ENCODE peak calls at places on chromosome 3, in nine cellular contexts. D is AG04450; Y is adrenal gland; P is HAP-1; L is CD4-positive, alpha-beta memory T cell; V is MM.1S; W is breast epithelium; Z is lung; H is PC-9. I is an unnamed sample. For H3K9me3, the result is how much of the 10 kb centered on the place peaks cover.

GRCh38 chr3:111859061-111859973 is at the start of gene PHLDB2:
- DNase-seq in D (no peak), Y (peak), P (peak), L (peak), V (peak), W (peak), Z (peak), H (peak), I (peak)

GRCh38 chr3:44001072-44001471 is 240.6 kb upstream of the TOPAZ1 start:
- DNase-seq in D (no peak), Y (no peak), P (no peak), L (no peak), V (no peak), W (no peak), Z (no peak), H (peak), I (no peak)

GRCh38 chr3:62277470-62277869 is 95.9 kb downstream of the FEZF2 start:
- DNase-seq in D (no peak), Y (no peak), P (no peak), L (no peak), V (no peak), W (no peak), Z (no peak), H (no peak), I (no peak)

GRCh38 chr3:71973337-71974030 is 188.5 kb upstream of the PROK2 start:
- DNase-seq in D (no peak), Y (peak), P (no peak), L (no peak), V (no peak), W (no peak), Z (no peak), H (no peak), I (no peak)

GRCh38 chr3:132311860-132312259 is 5.3 kb upstream of the ACP3 start:
- DNase-seq in D (no peak), Y (no peak), P (no peak), L (no peak), V (no peak), W (no peak), Z (no peak), H (no peak), I (no peak)

GRCh38 chr3:32432045-32432710 is 40.5 kb downstream of the CMTM7 start:
- DNase-seq in D (no peak), Y (no peak), P (no peak), L (no peak), V (no peak), W (peak), Z (no peak), H (no peak), I (no peak)

GRCh38 chr3:58214484-58215316 is 3.9 kb upstream of the DNASE1L3 start:
- DNase-seq in D (no peak), Y (no peak), P (no peak), L (no peak), V (peak), W (peak), Z (no peak), H (peak), I (no peak)

GRCh38 chr3:53498993-53499641 is 4.7 kb downstream of the CACNA1D start:
- DNase-seq in D (no peak), Y (no peak), P (no peak), L (no peak), V (no peak), W (no peak), Z (no peak), H (no peak), I (no peak)

GRCh38 chr3:47065058-47065457 is 85.6 kb downstream of the NBEAL2 start:
- DNase-seq in D (no peak), Y (no peak), P (no peak), L (no peak), V (no peak), W (no peak), Z (no peak), H (no peak), I (no peak)

GRCh38 chr3:53196575-53197407 is 35.8 kb downstream of the PRKCD start:
- DNase-seq in D (no peak), Y (no peak), P (no peak), L (peak), V (peak), W (no peak), Z (no peak), H (peak), I (no peak)

GRCh38 chr3:189710620-189711388 is 79.6 kb downstream of the TP63 start:
- DNase-seq in D (peak), Y (peak), P (no peak), L (no peak), V (no peak), W (peak), Z (peak), H (peak), I (no peak)

GRCh38 chr3:161890147-161890625 is 393.6 kb downstream of the OTOL1 start:
- DNase-seq in D (peak), Y (no peak), P (no peak), L (no peak), V (no peak), W (no peak), Z (peak), H (peak), I (no peak)

GRCh38 chr3:62203152-62203551 is 170.2 kb downstream of the FEZF2 start:
- DNase-seq in D (no peak), Y (no peak), P (no peak), L (no peak), V (no peak), W (no peak), Z (no peak), H (no peak), I (no peak)

GRCh38 chr3:71659758-71660666 is 65.2 kb downstream of the EIF4E3 start:
- DNase-seq in D (no peak), Y (no peak), P (no peak), L (no peak), V (no peak), W (no peak), Z (no peak), H (no peak), I (no peak)

GRCh38 chr3:14476583-14477265 is 63.4 kb downstream of the GRIP2 start:
- DNase-seq in D (no peak), Y (no peak), P (no peak), L (no peak), V (no peak), W (no peak), Z (no peak), H (no peak), I (no peak)

GRCh38 chr3:59081071-59081470 is 31.2 kb upstream of the CFAP20DC start:
- DNase-seq in D (no peak), Y (no peak), P (no peak), L (no peak), V (no peak), W (no peak), Z (no peak), H (no peak), I (no peak)

GRCh38 chr3:174035317-174035886 is 637.9 kb downstream of the NLGN1 start:
- DNase-seq in D (no peak), Y (peak), P (no peak), L (no peak), V (peak), W (no peak), Z (no peak), H (no peak), I (no peak)

GRCh38 chr3:42491876-42492507 is 10.5 kb upstream of the VIPR1 start:
- DNase-seq in D (no peak), Y (no peak), P (no peak), L (no peak), V (no peak), W (peak), Z (peak), H (no peak), I (no peak)

GRCh38 chr3:196979545-196979944 is 10.9 kb upstream of the PIGZ start:
- DNase-seq in D (no peak), Y (peak), P (no peak), L (no peak), V (no peak), W (no peak), Z (no peak), H (no peak), I (no peak)

GRCh38 chr3:66409771-66410355 is 91.0 kb downstream of the LRIG1 start:
- DNase-seq in D (no peak), Y (no peak), P (no peak), L (no peak), V (no peak), W (no peak), Z (no peak), H (no peak), I (no peak)

GRCh38 chr3:168216851-168217250 is 121.1 kb upstream of the GOLIM4 start:
- DNase-seq in D (no peak), Y (no peak), P (peak), L (no peak), V (no peak), W (no peak), Z (no peak), H (no peak), I (no peak)

GRCh38 chr3:154904328-154904727 is 175.8 kb upstream of the MME start:
- DNase-seq in D (no peak), Y (no peak), P (peak), L (no peak), V (peak), W (no peak), Z (no peak), H (no peak), I (no peak)

GRCh38 chr3:62084558-62084957 is 288.8 kb downstream of the FEZF2 start:
- DNase-seq in D (no peak), Y (no peak), P (no peak), L (no peak), V (no peak), W (no peak), Z (no peak), H (peak), I (no peak)

GRCh38 chr3:107251819-107252218 is 125.4 kb upstream of the CCDC54 start:
- DNase-seq in D (no peak), Y (no peak), P (no peak), L (no peak), V (no peak), W (no peak), Z (no peak), H (no peak), I (no peak)

GRCh38 chr3:152405915-152406802 is 137.4 kb downstream of the MBNL1 start:
- DNase-seq in D (peak), Y (peak), P (peak), L (no peak), V (no peak), W (no peak), Z (no peak), H (peak), I (no peak)

DNA sequence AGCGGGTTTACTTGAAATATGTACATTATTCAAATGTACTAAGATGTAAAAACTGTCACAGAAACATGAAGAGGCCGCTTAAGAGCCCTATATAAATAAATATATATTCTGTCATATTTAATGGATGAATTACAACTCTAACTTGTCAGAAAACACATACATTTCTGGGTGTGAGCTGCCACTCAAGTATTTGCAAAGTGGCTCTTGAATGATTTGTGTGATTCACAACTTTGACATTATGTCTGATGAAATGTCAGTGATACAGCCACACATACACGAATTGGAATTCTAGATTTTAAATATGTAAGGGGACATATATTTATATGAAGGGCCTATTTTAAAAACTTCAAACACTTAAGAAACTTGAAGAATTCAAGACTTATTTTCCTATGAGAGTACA is 518.8 kb upstream of the SUCLG2 start:
- DNase-seq in D (no peak), Y (no peak), P (no peak), L (no peak), V (no peak), W (no peak), Z (no peak), H (no peak), I (no peak)
- H3K9me3 ChIP-seq in D (under half), Y (under half), P (under half), L (under half), V (under half), W (under half), Z (under half), H (under half), I (under half)

GRCh38 chr3:114411292-114411691 is 117.5 kb downstream of the TIGIT start:
- DNase-seq in D (no peak), Y (no peak), P (peak), L (no peak), V (no peak), W (no peak), Z (no peak), H (no peak), I (no peak)

GRCh38 chr3:114406922-114407321 is 113.1 kb downstream of the TIGIT start:
- DNase-seq in D (no peak), Y (no peak), P (no peak), L (no peak), V (no peak), W (no peak), Z (no peak), H (no peak), I (no peak)

GRCh38 chr3:114406286-114406685 is 112.5 kb downstream of the TIGIT start:
- DNase-seq in D (no peak), Y (no peak), P (no peak), L (no peak), V (no peak), W (no peak), Z (no peak), H (no peak), I (no peak)

GRCh38 chr3:114409291-114409690 is 115.5 kb downstream of the TIGIT start:
- DNase-seq in D (no peak), Y (no peak), P (no peak), L (no peak), V (no peak), W (no peak), Z (no peak), H (no peak), I (no peak)

DNA sequence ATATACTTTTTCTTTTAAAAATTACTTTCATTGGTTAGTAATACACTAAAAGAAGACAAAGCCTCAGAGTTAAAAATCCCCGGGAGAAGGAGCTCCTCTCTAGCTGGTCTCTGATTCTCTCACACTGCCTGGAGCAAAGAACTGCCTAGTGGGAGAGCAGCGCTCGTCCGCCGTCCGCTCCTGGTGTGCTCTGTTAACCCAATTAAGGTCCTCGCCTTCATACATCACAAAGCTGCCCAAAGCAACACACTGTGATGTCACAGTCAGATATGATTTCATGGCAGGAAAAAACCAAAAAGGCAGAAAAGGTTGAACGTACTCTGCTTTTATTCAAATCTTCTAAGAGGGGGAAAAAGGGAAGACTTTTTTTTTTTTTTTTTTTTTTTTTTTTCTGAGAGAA is 114.9 kb downstream of the TIGIT start:
- DNase-seq in D (no peak), Y (no peak), P (no peak), L (no peak), V (no peak), W (no peak), Z (no peak), H (no peak), I (no peak)
- H3K9me3 ChIP-seq in D (under half), Y (under half), P (under half), L (under half), V (under half), W (under half), Z (under half), H (under half), I (under half)

DNA sequence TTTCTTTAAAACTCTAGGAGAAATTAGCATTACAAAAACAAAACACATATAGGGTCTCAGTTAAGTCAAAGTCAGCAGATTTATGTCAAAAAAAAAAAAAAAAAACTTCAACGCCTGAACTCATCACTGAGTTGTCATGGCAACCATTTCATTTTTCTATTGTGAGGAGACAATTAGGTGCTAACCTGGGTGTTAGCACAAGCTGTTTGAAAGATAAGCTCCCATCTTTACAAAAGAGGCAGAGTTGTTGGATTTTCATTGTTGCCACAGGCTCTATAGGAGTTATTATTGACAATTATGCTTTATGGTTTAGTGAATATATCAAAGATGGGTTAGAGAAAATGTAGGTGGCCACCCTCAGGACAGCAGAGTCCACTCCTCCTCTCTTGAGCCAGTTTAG is 806.9 kb downstream of the GRM7 start:
- DNase-seq in D (no peak), Y (no peak), P (no peak), L (no peak), V (no peak), W (no peak), Z (no peak), H (no peak), I (no peak)
- H3K9me3 ChIP-seq in D (under half), Y (under half), P (under half), L (under half), V (under half), W (under half), Z (under half), H (under half), I (under half)

DNA sequence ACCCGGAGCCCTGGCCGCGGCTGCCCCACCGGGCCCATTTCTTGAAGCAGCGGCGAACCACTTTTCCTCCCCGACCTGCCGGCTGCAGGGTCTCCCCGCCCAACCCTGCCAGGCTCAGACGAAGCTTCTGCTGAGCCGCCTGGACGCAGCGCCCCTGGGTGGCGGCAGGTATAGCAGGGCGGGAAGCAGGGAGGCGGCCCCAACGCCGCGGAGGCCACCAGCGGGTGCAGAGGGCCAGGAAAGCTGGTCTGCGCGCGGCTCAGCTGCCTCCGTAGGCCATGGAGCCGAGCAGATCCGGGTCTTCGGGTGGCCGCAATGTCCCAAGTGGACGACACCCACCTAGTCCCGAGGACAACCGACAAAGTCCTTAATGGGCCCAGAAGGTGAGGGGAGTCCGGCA is 21.9 kb upstream of the SRPRB start:
- DNase-seq in D (no peak), Y (no peak), P (no peak), L (no peak), V (no peak), W (no peak), Z (no peak), H (no peak), I (no peak)
- H3K9me3 ChIP-seq in D (under half), Y (under half), P (under half), L (under half), V (under half), W (under half), Z (under half), H (under half), I (under half)

DNA sequence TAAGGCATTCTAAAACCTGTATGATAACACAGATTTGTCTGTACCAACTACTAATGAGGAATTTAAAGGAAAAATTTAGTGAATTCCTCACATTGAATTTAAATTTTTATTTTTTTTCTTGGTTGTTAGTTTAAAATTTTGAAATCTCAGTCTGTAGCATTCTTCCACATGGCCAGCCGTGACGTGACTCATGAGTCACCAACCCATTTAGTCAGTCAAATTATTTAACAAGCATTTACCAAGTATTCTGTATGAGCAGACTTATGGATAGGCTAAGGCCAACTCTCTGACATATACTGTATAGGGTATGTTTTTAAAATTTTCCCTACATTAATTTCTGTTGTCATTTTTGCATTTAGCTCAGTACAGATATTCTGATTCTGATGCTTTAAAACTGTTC is 112.9 kb downstream of the CNTN4 start:
- DNase-seq in D (no peak), Y (no peak), P (no peak), L (no peak), V (no peak), W (no peak), Z (no peak), H (no peak), I (no peak)
- H3K9me3 ChIP-seq in D (under half), Y (under half), P (under half), L (under half), V (under half), W (under half), Z (under half), H (under half), I (under half)

DNA sequence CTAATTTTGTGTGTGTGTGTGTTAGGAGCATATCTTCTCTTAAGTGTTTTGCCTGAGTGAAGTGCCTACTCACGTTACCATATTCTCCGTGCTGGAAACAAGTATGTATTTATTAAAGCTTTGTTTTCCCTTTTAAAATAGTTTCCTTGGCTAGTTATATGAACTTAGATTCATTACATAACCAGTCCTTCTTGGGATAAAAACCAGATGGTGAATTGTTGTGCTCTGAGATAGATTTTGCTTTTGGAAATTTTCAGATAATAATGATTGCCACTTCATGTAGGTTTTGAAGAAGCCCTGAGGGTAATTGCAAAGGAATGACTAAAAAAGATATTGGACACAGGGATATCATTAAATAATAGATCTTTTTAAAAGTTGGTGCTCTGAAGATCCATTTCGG is 390.2 kb upstream of the SGO1 start:
- DNase-seq in D (no peak), Y (no peak), P (no peak), L (no peak), V (no peak), W (no peak), Z (no peak), H (no peak), I (no peak)
- H3K9me3 ChIP-seq in D (under half), Y (under half), P (under half), L (under half), V (under half), W (under half), Z (under half), H (under half), I (under half)

GRCh38 chr3:6526861-6527260 is 334.1 kb upstream of the GRM7 start:
- DNase-seq in D (no peak), Y (no peak), P (no peak), L (no peak), V (no peak), W (no peak), Z (no peak), H (no peak), I (no peak)

GRCh38 chr3:6526321-6526720 is 334.6 kb upstream of the GRM7 start:
- DNase-seq in D (no peak), Y (no peak), P (no peak), L (no peak), V (no peak), W (no peak), Z (no peak), H (no peak), I (no peak)

GRCh38 chr3:6532101-6532500 is 328.8 kb upstream of the GRM7 start:
- DNase-seq in D (no peak), Y (no peak), P (no peak), L (no peak), V (no peak), W (no peak), Z (no peak), H (no peak), I (no peak)

GRCh38 chr3:6524479-6524878 is 336.4 kb upstream of the GRM7 start:
- DNase-seq in D (no peak), Y (no peak), P (no peak), L (no peak), V (no peak), W (no peak), Z (no peak), H (no peak), I (no peak)

DNA sequence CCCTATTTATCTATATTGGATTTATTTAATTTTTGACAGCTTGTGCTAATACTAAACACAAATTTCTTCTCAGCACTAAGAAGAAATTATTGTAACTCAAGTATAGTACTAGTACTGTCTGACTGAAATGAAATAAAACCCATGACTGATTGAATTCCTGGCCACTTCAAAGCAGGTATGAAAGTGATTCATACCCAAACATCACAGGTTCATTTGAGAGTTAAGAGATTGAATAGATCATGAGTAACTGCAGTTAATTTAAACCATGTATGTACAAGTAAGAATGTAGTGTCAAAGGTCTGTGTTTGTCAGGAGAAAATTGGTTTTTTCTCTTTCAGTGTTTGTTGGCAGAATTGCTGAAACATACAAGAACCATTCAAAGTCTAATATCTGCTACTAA is 332.0 kb upstream of the GRM7 start:
- DNase-seq in D (no peak), Y (no peak), P (no peak), L (no peak), V (no peak), W (no peak), Z (no peak), H (no peak), I (no peak)
- H3K9me3 ChIP-seq in D (under half), Y (under half), P (under half), L (under half), V (under half), W (under half), Z (under half), H (under half), I (under half)

I was measured in T-helper 17 cell.